ENCODE peak calls at places on chromosomes 12 and 14, in eight cellular contexts. R, P, D, B, F, G, X and A are unnamed samples.

GRCh38 chr12:130014485-130014807 is 110.6 kb upstream of the TMEM132D start:
- DNase-seq in X (no peak), B (no peak), P (no peak), F (no peak), G (no peak), R (no peak), D (no peak), A (no peak)

GRCh38 chr12:21065845-21066244 is 65.1 kb upstream of the SLCO1B1 start:
- DNase-seq in F (no peak), B (no peak), D (no peak), P (no peak), X (no peak), G (no peak), R (no peak), A (no peak)

GRCh38 chr12:48956279-48957140 is 777 bp downstream of the ARF3 start:
- DNase-seq in X (no peak), D (peak; percentile 80), R (peak; percentile 28), F (peak; percentile 97), P (peak; percentile 88), B (peak; percentile 89), G (peak; percentile 96), A (peak; percentile 76)

GRCh38 chr12:100672075-100672592 is 98.7 kb downstream of the GAS2L3 start:
- DNase-seq in F (no peak), B (no peak), P (no peak), G (no peak), D (peak; percentile 15), X (no peak), R (no peak), A (no peak)

GRCh38 chr14:98957211-98958047 is 314.6 kb downstream of the BCL11B start:
- DNase-seq in P (peak; percentile 26), G (no peak), X (no peak), B (peak; percentile 50), F (peak; percentile 93), D (peak; percentile 32), R (no peak), A (no peak)

GRCh38 chr14:61256826-61257468 is 24.2 kb downstream of the TMEM30B start:
- DNase-seq in G (no peak), X (no peak), P (no peak), D (no peak), B (no peak), R (no peak), F (no peak), A (no peak)

GRCh38 chr14:92960706-92961566 is 38.0 kb downstream of the CHGA start:
- DNase-seq in B (no peak), R (no peak), D (no peak), P (no peak), G (peak; percentile 41), X (no peak), F (peak; percentile 34), A (no peak)

GRCh38 chr12:106309671-106310313 is 7.3 kb downstream of the TCP11L2 start:
- DNase-seq in D (no peak), P (no peak), X (no peak), F (peak; percentile 80), G (no peak), R (no peak), B (no peak), A (no peak)

GRCh38 chr14:101503431-101504095 is 57.7 kb upstream of the DIO3 start:
- DNase-seq in P (peak; percentile 7), R (no peak), F (no peak), B (no peak), G (peak; percentile 16), X (no peak), D (no peak), A (peak; percentile 9)

GRCh38 chr12:27447761-27448160 is 1.2 kb downstream of the SMCO2 start:
- DNase-seq in F (no peak), R (no peak), D (no peak), P (no peak), G (no peak), B (no peak), X (no peak), A (no peak)

GRCh38 chr12:95282266-95282665 is 64.7 kb downstream of the VEZT start:
- DNase-seq in F (no peak), X (no peak), P (no peak), G (no peak), B (no peak), R (no peak), D (no peak), A (no peak)

GRCh38 chr12:25189656-25190055 is 5.3 kb downstream of the DNAI7 start:
- DNase-seq in B (no peak), R (no peak), D (no peak), X (no peak), P (no peak), F (no peak), G (no peak), A (no peak)
- H3K27ac ChIP-seq in B (no peak overlapping the region), R (no peak overlapping the region), D (no peak overlapping the region), X (no peak overlapping the region), P (no peak overlapping the region), F (no peak overlapping the region), G (no peak overlapping the region), A (no peak overlapping the region)

DNA sequence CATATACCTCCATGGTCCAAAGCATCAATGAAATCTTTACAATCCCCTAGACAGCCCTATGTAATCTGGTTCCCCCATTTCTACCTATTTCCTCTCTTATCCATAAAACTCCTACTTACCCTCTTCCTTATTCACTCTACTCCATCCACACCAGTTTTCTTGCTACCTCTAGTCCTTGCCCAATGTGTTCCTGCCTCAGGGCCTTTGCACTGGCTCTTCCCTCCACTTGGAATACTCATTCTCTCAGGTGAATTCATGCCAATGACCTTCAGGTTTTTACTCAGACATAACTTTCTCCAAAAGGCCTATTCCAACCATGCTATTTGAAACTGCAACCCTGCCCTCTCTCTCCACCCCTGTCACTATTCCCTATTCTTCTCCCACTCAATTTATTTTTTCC is 138.7 kb upstream of the KRR1 start:
- DNase-seq in P (no peak), G (no peak), X (no peak), R (no peak), D (no peak), F (no peak), B (no peak), A (no peak)
- H3K27ac ChIP-seq in P (no peak overlapping the region), G (no peak overlapping the region), X (no peak overlapping the region), R (no peak overlapping the region), D (no peak overlapping the region), F (peak overlapping the region; percentile 93), B (no peak overlapping the region), A (no peak overlapping the region)

DNA sequence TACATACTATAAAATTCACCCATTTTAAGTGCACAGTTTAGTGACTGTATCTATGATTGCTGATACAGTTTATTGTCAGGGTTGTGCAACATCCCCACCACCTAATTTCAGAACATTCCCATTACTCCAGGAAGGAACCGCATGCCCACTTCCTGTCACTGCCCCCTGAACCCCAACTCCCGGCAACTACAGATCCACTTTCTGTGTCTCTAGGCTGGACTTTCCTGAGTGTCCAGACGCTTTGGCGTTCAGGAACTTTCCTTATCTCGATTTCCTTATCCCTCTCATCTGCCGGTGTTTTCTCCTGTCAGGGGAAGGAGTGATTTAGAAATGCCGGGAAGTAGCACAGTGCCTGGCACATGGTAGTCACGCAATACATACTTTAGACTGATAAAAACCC is 258.4 kb downstream of the PCNX1 start:
- DNase-seq in X (no peak), D (no peak), B (no peak), R (no peak), F (no peak), G (no peak), P (no peak), A (no peak)
- H3K27ac ChIP-seq in X (no peak overlapping the region), D (no peak overlapping the region), B (no peak overlapping the region), R (no peak overlapping the region), F (no peak overlapping the region), G (peak overlapping the region; percentile 64), P (no peak overlapping the region), A (no peak overlapping the region)

DNA sequence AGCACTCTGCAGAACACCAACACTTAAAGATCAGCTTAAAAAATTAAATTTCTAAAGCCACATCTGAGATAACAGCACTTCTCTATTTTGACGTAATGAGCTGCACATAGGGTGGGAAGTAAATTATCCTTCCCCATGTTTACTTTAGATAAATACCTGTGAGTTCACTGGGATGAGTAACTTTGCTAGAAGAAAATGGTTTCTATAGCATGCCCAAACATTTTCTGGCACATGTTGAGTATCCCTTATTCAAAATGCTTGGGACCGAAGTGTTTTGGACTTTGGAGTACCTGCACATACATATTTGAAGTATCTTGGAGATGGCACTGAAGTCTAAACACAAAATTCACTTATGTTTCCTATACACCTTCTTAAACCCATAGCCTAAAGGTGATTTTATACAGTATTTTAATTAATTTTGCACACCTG is 6.6 kb downstream of the SLC38A2 start:
- DNase-seq in D (no peak), R (no peak), P (no peak), X (no peak), B (no peak), G (no peak), F (no peak), A (no peak)
- H3K27ac ChIP-seq in D (peak overlapping the region; percentile 44), R (peak overlapping the region; percentile 44), P (peak overlapping the region; percentile 39), X (no peak overlapping the region), B (no peak overlapping the region), G (no peak overlapping the region), F (peak overlapping the region; percentile 32), A (no peak overlapping the region)

GRCh38 chr14:73719361-73719760 is 5.2 kb upstream of the PNMA1 start:
- DNase-seq in R (no peak), P (no peak), X (no peak), F (no peak), G (no peak), D (no peak), B (no peak), A (no peak)

GRCh38 chr14:73719791-73720190 is 5.6 kb upstream of the PNMA1 start:
- DNase-seq in B (no peak), G (no peak), F (no peak), D (no peak), X (no peak), R (no peak), P (no peak), A (no peak)

GRCh38 chr14:73717998-73718741 is 4.0 kb upstream of the PNMA1 start:
- DNase-seq in G (peak; percentile 82), X (no peak), R (no peak), P (peak; percentile 62), F (no peak), D (no peak), B (no peak), A (no peak)

GRCh38 chr14:73717247-73717646 is 3.1 kb upstream of the PNMA1 start:
- DNase-seq in X (no peak), F (no peak), R (no peak), G (no peak), P (no peak), D (no peak), B (no peak), A (no peak)

DNA sequence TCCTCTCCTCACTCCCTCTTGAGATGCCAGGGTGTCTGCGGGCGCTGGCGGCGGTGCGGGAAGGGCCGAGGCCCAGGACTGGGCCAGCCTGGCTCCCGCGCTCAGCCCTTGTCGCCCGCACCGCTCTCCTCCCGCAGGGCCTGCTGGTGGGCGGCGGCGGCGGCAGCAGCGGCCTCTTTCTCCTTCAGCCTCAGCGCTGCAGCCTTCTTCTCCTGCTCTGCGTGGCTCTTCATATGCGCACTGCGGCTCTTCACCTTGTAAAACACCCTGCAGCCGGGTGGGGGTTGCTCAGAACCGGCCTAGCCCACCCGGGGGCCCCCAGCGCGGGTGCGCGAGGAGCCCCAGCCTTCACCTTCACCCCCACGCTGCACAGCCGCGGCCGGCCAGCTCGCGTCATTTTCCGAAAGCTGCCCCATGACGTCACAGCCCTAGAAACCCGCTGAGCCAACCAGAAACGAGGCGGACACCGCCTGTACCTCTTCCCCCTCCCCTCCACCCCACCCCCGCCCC is 4.6 kb upstream of the PNMA1 start:
- DNase-seq in X (no peak), P (no peak), D (no peak), G (peak; percentile 79), B (no peak), R (no peak), F (no peak), A (no peak)
- H3K27ac ChIP-seq in X (no peak overlapping the region), P (peak overlapping the region; percentile 88), D (peak overlapping the region; percentile 54), G (peak overlapping the region; percentile 68), B (peak overlapping the region; percentile 46), R (no peak overlapping the region), F (no peak overlapping the region), A (peak overlapping the region; percentile 96)

GRCh38 chr14:77084991-77085390 is 13.1 kb upstream of the CIPC start:
- DNase-seq in G (no peak), R (no peak), B (no peak), X (no peak), D (no peak), F (no peak), P (no peak), A (no peak)
- H3K27ac ChIP-seq in G (no peak overlapping the region), R (no peak overlapping the region), B (peak overlapping the region; percentile 45), X (no peak overlapping the region), D (peak overlapping the region; percentile 16), F (no peak overlapping the region), P (no peak overlapping the region), A (no peak overlapping the region)